ENCODE peak calls at places on chromosomes 6 and 20, in seven cellular contexts. T is GM12865, J is MCF 10A, C is foreskin fibroblast, X is fibroblast of mammary gland, B is progenitor cell of endocrine pancreas, O is anterior cingulate cortex. N is an unnamed sample.

GRCh38 chr6:40232698-40233097 is 298.4 kb upstream of the MOCS1 start:
- DNase-seq in T (no peak), O (no peak), B (no peak), C (no peak), J (no peak), X (no peak), N (no peak)

GRCh38 chr6:86825436-86825835 is 111.9 kb upstream of the HTR1E start:
- DNase-seq in X (no peak), J (no peak), T (no peak), C (no peak), B (no peak), O (no peak), N (no peak)

GRCh38 chr6:169381988-169382387 is 128.3 kb upstream of the THBS2 start:
- DNase-seq in X (no peak), C (no peak), J (no peak), T (no peak), O (no peak), B (no peak), N (no peak)

GRCh38 chr6:34317172-34317477 is 68.3 kb upstream of the SMIM29 start:
- DNase-seq in O (no peak), B (no peak), X (no peak), T (peak), J (no peak), C (no peak), N (no peak)

GRCh38 chr6:47083586-47084047 is 41.5 kb upstream of the ADGRF1 start:
- DNase-seq in J (peak), X (peak), O (no peak), B (no peak), C (peak), T (no peak), N (peak)

GRCh38 chr20:32050851-32051556 is 1.0 kb upstream of the HCK start:
- DNase-seq in T (peak), O (no peak), X (no peak), J (no peak), C (no peak), B (no peak), N (no peak)

GRCh38 chr20:3162080-3162611 is 2.5 kb upstream of the FASTKD5 start:
- DNase-seq in O (no peak), C (no peak), X (no peak), B (no peak), T (no peak), J (no peak), N (no peak)

GRCh38 chr20:43915209-43916072 is 789 bp downstream of the TOX2 start:
- DNase-seq in T (peak), O (no peak), J (no peak), B (no peak), X (peak), C (no peak), N (no peak)

GRCh38 chr20:8132015-8132631 is at the start of gene PLCB1:
- DNase-seq in X (peak), J (peak), B (peak), O (peak), T (peak), C (peak), N (peak)

GRCh38 chr20:49133571-49133970 is 54.6 kb downstream of the STAU1 start:
- DNase-seq in X (no peak), C (no peak), O (no peak), B (no peak), T (no peak), J (no peak), N (no peak)

GRCh38 chr6:22737331-22737730 is 168.0 kb downstream of the HDGFL1 start:
- DNase-seq in C (peak), B (peak), T (peak), J (peak), O (no peak), X (peak), N (no peak)

GRCh38 chr6:39029156-39030011 is 19.2 kb upstream of the GLP1R start:
- DNase-seq in C (no peak), X (peak), B (peak), O (no peak), J (peak), T (peak), N (no peak)

GRCh38 chr6:70956451-70957283 is at the start of gene B3GAT2:
- DNase-seq in X (peak), O (no peak), C (peak), T (peak), B (peak), J (no peak), N (no peak)

GRCh38 chr6:36201612-36202011 is 5.1 kb downstream of the BRPF3 start:
- DNase-seq in J (no peak), T (no peak), B (no peak), C (no peak), X (no peak), O (no peak), N (no peak)

GRCh38 chr6:32922083-32922482 is 18.7 kb downstream of the HLA-DMB start:
- DNase-seq in C (no peak), B (no peak), O (no peak), T (no peak), X (no peak), J (no peak), N (no peak)

GRCh38 chr6:63716169-63716568 is 80.6 kb downstream of the PHF3 start:
- DNase-seq in T (peak), C (no peak), X (no peak), J (no peak), B (no peak), O (no peak), N (no peak)

GRCh38 chr6:26342106-26342999 is 22.6 kb upstream of the BTN3A2 start:
- DNase-seq in T (peak), X (peak), J (peak), C (peak), B (no peak), O (no peak), N (no peak)

GRCh38 chr6:71468841-71469750 is 180.5 kb downstream of the OGFRL1 start:
- DNase-seq in X (peak), J (peak), T (no peak), O (no peak), B (no peak), C (peak), N (peak)

GRCh38 chr6:139640453-139640852 is 266.0 kb upstream of the CITED2 start:
- DNase-seq in B (no peak), X (no peak), T (peak), O (no peak), J (no peak), C (no peak), N (no peak)

GRCh38 chr20:62837790-62838458 is 21.1 kb downstream of the COL9A3 start:
- DNase-seq in B (no peak), T (peak), O (no peak), J (peak), X (peak), C (peak), N (no peak)

GRCh38 chr6:137677714-137678113 is 183.5 kb upstream of the OLIG3 start:
- DNase-seq in B (no peak), O (no peak), T (no peak), X (no peak), J (peak), C (no peak), N (no peak)

GRCh38 chr6:169160091-169160854 is 93.4 kb downstream of the THBS2 start:
- DNase-seq in B (no peak), J (no peak), O (no peak), C (no peak), X (no peak), T (no peak), N (no peak)

GRCh38 chr6:160337301-160337700 is 10.9 kb upstream of the SLC22A3 start:
- DNase-seq in J (peak), O (no peak), X (peak), C (peak), B (no peak), T (no peak), N (peak)

GRCh38 chr20:60365063-60365640 is 406.9 kb downstream of the CDH26 start:
- DNase-seq in J (peak), C (no peak), T (no peak), B (no peak), O (no peak), X (no peak), N (no peak)

GRCh38 chr6:139597781-139598368 is 223.4 kb upstream of the CITED2 start:
- DNase-seq in B (no peak), O (peak), C (peak), X (peak), J (peak), T (no peak), N (peak)

GRCh38 chr6:107711412-107711811 is 112.7 kb downstream of the SCML4 start:
- DNase-seq in B (no peak), C (no peak), T (no peak), O (no peak), X (no peak), J (no peak), N (no peak)

GRCh38 chr6:157430834-157431233 is 49.8 kb downstream of the ZDHHC14 start:
- DNase-seq in C (no peak), X (no peak), T (peak), B (no peak), J (no peak), O (no peak), N (no peak)

GRCh38 chr20:58403272-58403671 is 14.2 kb downstream of the VAPB start:
- DNase-seq in T (peak), J (no peak), X (no peak), B (no peak), C (no peak), O (no peak), N (no peak)

GRCh38 chr20:25017257-25017803 is 24.8 kb upstream of the APMAP start:
- DNase-seq in X (no peak), C (no peak), O (no peak), J (peak), T (no peak), B (peak), N (no peak)

GRCh38 chr6:13273931-13274706 is 54.2 kb downstream of the TBC1D7 start:
- DNase-seq in B (no peak), C (no peak), X (no peak), J (no peak), O (no peak), T (peak), N (no peak)

GRCh38 chr20:6333110-6333509 is 210.3 kb upstream of the FERMT1 start:
- DNase-seq in T (no peak), O (no peak), B (no peak), C (no peak), J (no peak), X (no peak), N (no peak)

N was measured in skeletal muscle cell.